ENCODE peak calls at places on chromosomes 2 and 18, in seven cellular contexts. S is stimulated activated CD8-positive, alpha-beta memory T cell treated with anti-CD3 and anti-CD28 coated beads, Interleukin-7, amount 100 ng/mL, for 48 hours; W is naive thymus-derived CD8-positive, alpha-beta T cell; Y is osteocyte; X is EH; O is caudate nucleus; T is hippocampal formation. R is an unnamed sample.

GRCh38 chr2:166334800-166335199 is 40.9 kb downstream of the SCN9A start:
- DNase-seq in O (no peak), X (no peak), Y (no peak), S (no peak), W (no peak), T (no peak), R (peak)

GRCh38 chr2:148613231-148614023 is 31.1 kb upstream of the EPC2 start:
- DNase-seq in T (no peak), Y (no peak), X (no peak), W (no peak), S (no peak), O (no peak), R (no peak)

GRCh38 chr2:44778671-44779476 is 162.6 kb upstream of the SIX3 start:
- DNase-seq in O (no peak), W (no peak), X (no peak), S (no peak), Y (no peak), T (no peak), R (no peak)

GRCh38 chr18:73835656-73836055 is 312.0 kb downstream of the FBXO15 start:
- DNase-seq in S (no peak), Y (no peak), X (peak), W (no peak), O (no peak), T (no peak), R (no peak)

GRCh38 chr2:195280024-195280423 is 377.0 kb upstream of the SLC39A10 start:
- DNase-seq in Y (no peak), W (no peak), X (no peak), O (no peak), S (no peak), T (no peak), R (no peak)

GRCh38 chr2:30899655-30900054 is 92.4 kb upstream of the CAPN13 start:
- DNase-seq in X (no peak), T (no peak), S (no peak), Y (peak), O (no peak), W (no peak), R (no peak)

GRCh38 chr2:63639344-63639743 is 50.6 kb downstream of the MDH1 start:
- DNase-seq in S (no peak), Y (no peak), T (no peak), X (no peak), O (no peak), W (no peak), R (no peak)

GRCh38 chr2:45892236-45892701 is 240.8 kb downstream of the PRKCE start:
- DNase-seq in W (no peak), T (no peak), S (no peak), Y (no peak), X (no peak), O (no peak), R (no peak)

GRCh38 chr2:186690796-186691195 is 3.1 kb upstream of the FAM171B start:
- DNase-seq in W (no peak), S (no peak), O (no peak), T (no peak), Y (no peak), X (no peak), R (no peak)

GRCh38 chr18:10482985-10483949 is 28.8 kb downstream of the APCDD1 start:
- DNase-seq in W (peak), S (no peak), X (no peak), O (no peak), Y (no peak), T (no peak), R (no peak)

GRCh38 chr2:43133708-43134570 is 92.5 kb downstream of the ZFP36L2 start:
- DNase-seq in W (peak), T (peak), X (no peak), S (peak), Y (no peak), O (peak), R (no peak)

GRCh38 chr18:28124239-28125029 is 52.5 kb downstream of the CDH2 start:
- DNase-seq in X (no peak), W (no peak), S (no peak), Y (no peak), O (no peak), T (no peak), R (no peak)

GRCh38 chr18:57780318-57781127 is 22.6 kb downstream of the ATP8B1 start:
- DNase-seq in S (no peak), W (no peak), X (peak), Y (no peak), T (no peak), O (no peak), R (peak)

GRCh38 chr2:138202762-138203161 is 238.5 kb downstream of the HNMT start:
- DNase-seq in O (no peak), T (no peak), X (no peak), Y (no peak), W (no peak), S (no peak), R (no peak)

GRCh38 chr18:26813043-26813442 is 52.5 kb downstream of the AQP4 start:
- DNase-seq in W (no peak), T (peak), Y (no peak), X (no peak), O (no peak), S (no peak), R (peak)

GRCh38 chr18:60176271-60176670 is 196.3 kb downstream of the MC4R start:
- DNase-seq in Y (no peak), S (no peak), W (no peak), X (no peak), O (no peak), T (no peak), R (no peak)

GRCh38 chr2:240300261-240300821 is 135.1 kb upstream of the GPC1 start:
- DNase-seq in T (no peak), W (no peak), S (no peak), Y (peak), X (peak), O (no peak), R (no peak)

GRCh38 chr2:159290289-159290907 is 3.9 kb upstream of the WDSUB1 start:
- DNase-seq in O (no peak), S (peak), Y (no peak), T (no peak), W (no peak), X (peak), R (peak)

GRCh38 chr2:196131384-196131861 is 40.0 kb downstream of the STK17B start:
- DNase-seq in S (peak), X (peak), O (no peak), Y (no peak), W (peak), T (no peak), R (peak)

R was measured in NCI-H748 treated with DMSO at 0.1 percent for 48 hours.